ENCODE peak calls at places on chromosomes 6 and 20, in ten cellular contexts. N is PC-9; V is GM03348; H is HS-27A; S is chondrocyte; U is NB4; I is GDM1; W is GF-D8; M is stimulated activated CD4-positive, alpha-beta T cell treated with anti-CD3 and anti-CD28 coated beads, Interleukin-4, amount 100 ng/mL, for 4 hours; C is hepatocyte. L is an unnamed sample.

GRCh38 chr20:63696628-63697356 is at the start of gene TNFRSF6B:
- DNase-seq in N (no peak), V (no peak), H (no peak), S (no peak), U (no peak), I (no peak), W (no peak), M (peak; percentile 19), C (no peak), L (no peak)

GRCh38 chr6:144744720-144745119 is 459.6 kb downstream of the UTRN start:
- DNase-seq in N (no peak), V (no peak), H (no peak), S (no peak), U (no peak), I (no peak), W (no peak), M (no peak), C (peak; percentile 5), L (no peak)

GRCh38 chr6:11192167-11192566 is 40.3 kb downstream of the NEDD9 start:
- DNase-seq in N (no peak), V (no peak), H (no peak), S (no peak), U (no peak), I (no peak), W (no peak), M (no peak), C (no peak), L (no peak)

GRCh38 chr6:87197547-87197946 is 42.2 kb downstream of the ZNF292 start:
- DNase-seq in N (no peak), V (no peak), H (no peak), S (no peak), U (no peak), I (no peak), W (no peak), M (no peak), C (no peak), L (no peak)

GRCh38 chr6:85058806-85059205 is 294.4 kb upstream of the TBX18 start:
- DNase-seq in N (no peak), V (peak; percentile 12), H (no peak), S (no peak), U (no peak), I (no peak), W (no peak), M (no peak), C (no peak), L (no peak)

GRCh38 chr6:42813074-42813645 is 31.3 kb downstream of the BICRAL start:
- DNase-seq in N (no peak), V (no peak), H (no peak), S (no peak), U (no peak), I (no peak), W (no peak), M (no peak), C (no peak), L (no peak)

GRCh38 chr6:50062051-50062450 is 12.3 kb upstream of the DEFB112 start:
- DNase-seq in N (no peak), V (no peak), H (no peak), S (no peak), U (peak; percentile 7), I (no peak), W (no peak), M (no peak), C (no peak), L (no peak)

GRCh38 chr20:2820084-2820895 is 4.1 kb downstream of the TMEM239 start:
- DNase-seq in N (no peak), V (peak; percentile 45), H (no peak), S (no peak), U (no peak), I (no peak), W (no peak), M (no peak), C (peak; percentile 32), L (no peak)

GRCh38 chr20:34558320-34559202 is at the start of gene MAP1LC3A:
- DNase-seq in N (peak; percentile 41), V (peak; percentile 99), H (no peak), S (peak; percentile 97), U (no peak), I (no peak), W (no peak), M (peak; percentile 92), C (peak; percentile 99), L (peak; percentile 78)

GRCh38 chr6:157329829-157330228 is 6.5 kb upstream of the TMEM242 start:
- DNase-seq in N (peak; percentile 22), V (no peak), H (no peak), S (no peak), U (no peak), I (no peak), W (no peak), M (no peak), C (no peak), L (no peak)

GRCh38 chr6:110329729-110330436 is 28.3 kb downstream of the METTL24 start:
- DNase-seq in N (no peak), V (peak; percentile 48), H (no peak), S (no peak), U (no peak), I (no peak), W (no peak), M (no peak), C (peak; percentile 48), L (no peak)

GRCh38 chr20:51840865-51841264 is 38.5 kb upstream of the SALL4 start:
- DNase-seq in N (no peak), V (no peak), H (no peak), S (no peak), U (no peak), I (no peak), W (no peak), M (no peak), C (no peak), L (no peak)

GRCh38 chr20:44909872-44910689 is at the start of gene PABPC1L:
- DNase-seq in N (peak; percentile 89), V (peak; percentile 94), H (no peak), S (peak; percentile 90), U (peak; percentile 81), I (no peak), W (no peak), M (peak; percentile 80), C (peak; percentile 87), L (peak; percentile 37)

GRCh38 chr6:82144852-82145332 is 102.7 kb downstream of the IBTK start:
- DNase-seq in N (peak; percentile 47), V (peak; percentile 68), H (peak; percentile 27), S (no peak), U (peak; percentile 30), I (no peak), W (no peak), M (no peak), C (peak; percentile 78), L (no peak)

GRCh38 chr6:32983493-32983848 is 15.1 kb downstream of the BRD2 start:
- DNase-seq in N (no peak), V (no peak), H (no peak), S (no peak), U (peak; percentile 19), I (no peak), W (no peak), M (no peak), C (no peak), L (no peak)

GRCh38 chr6:128932061-128932460 is 49.1 kb downstream of the LAMA2 start:
- DNase-seq in N (no peak), V (peak; percentile 21), H (no peak), S (no peak), U (no peak), I (no peak), W (no peak), M (no peak), C (no peak), L (no peak)

GRCh38 chr20:24746351-24746685 is 202.8 kb upstream of the CST7 start:
- DNase-seq in N (peak; percentile 93), V (no peak), H (no peak), S (no peak), U (no peak), I (no peak), W (no peak), M (no peak), C (no peak), L (no peak)

GRCh38 chr6:118905851-118906250 is 11.9 kb downstream of the ASF1A start:
- DNase-seq in N (no peak), V (no peak), H (no peak), S (no peak), U (no peak), I (no peak), W (no peak), M (no peak), C (no peak), L (no peak)

GRCh38 chr20:4230651-4231050 is 215.3 kb upstream of the RNF24 start:
- DNase-seq in N (no peak), V (no peak), H (no peak), S (peak; percentile 59), U (peak; percentile 64), I (no peak), W (no peak), M (no peak), C (no peak), L (no peak)

GRCh38 chr20:11204926-11205768 is 531.3 kb upstream of the JAG1 start:
- DNase-seq in N (peak; percentile 54), V (peak; percentile 45), H (no peak), S (no peak), U (peak; percentile 77), I (peak; percentile 54), W (peak; percentile 31), M (no peak), C (peak; percentile 85), L (peak; percentile 73)

GRCh38 chr20:10563935-10564492 is 109.8 kb downstream of the JAG1 start:
- DNase-seq in N (no peak), V (no peak), H (no peak), S (no peak), U (peak; percentile 20), I (no peak), W (no peak), M (no peak), C (no peak), L (peak; percentile 78)

GRCh38 chr6:80435457-80435856 is 329.0 kb downstream of the BCKDHB start:
- DNase-seq in N (no peak), V (no peak), H (no peak), S (no peak), U (no peak), I (no peak), W (no peak), M (no peak), C (no peak), L (peak; percentile 11)

GRCh38 chr6:130296854-130297253 is 69.0 kb upstream of the TMEM200A start:
- DNase-seq in N (no peak), V (no peak), H (no peak), S (no peak), U (no peak), I (no peak), W (no peak), M (no peak), C (no peak), L (no peak)

L was measured in MV-4-11.